ENCODE peak calls at places on chromosome 22, in ten cellular contexts. B is Daoy; Y is RKO; H is activated naive CD8-positive, alpha-beta T cell treated with anti-CD3 and anti-CD28 coated beads, Interleukin-2, amount 50 U/mL, for 16 hours; J is T-helper 9 cell; Z is NCI-H1092 treated with DMSO at 0.1 percent for 48 hours; U is CD4-positive, CD25-positive, alpha-beta regulatory T cell; X is cardiac fibroblast; M is natural killer cell; C is RWPE1. O is an unnamed sample.

GRCh38 chr22:40030757-40031092 is 36.0 kb downstream of the FAM83F start:
- DNase-seq in B (no peak), Y (no peak), H (no peak), J (no peak), Z (no peak), U (peak), X (no peak), M (no peak), C (no peak), O (no peak)

GRCh38 chr22:19543970-19544708 is 19.9 kb upstream of the CLDN5 start:
- DNase-seq in B (no peak), Y (no peak), H (no peak), J (no peak), Z (no peak), U (no peak), X (no peak), M (no peak), C (no peak), O (no peak)

GRCh38 chr22:49764151-49764581 is 63.5 kb downstream of the BRD1 start:
- DNase-seq in B (no peak), Y (no peak), H (no peak), J (no peak), Z (no peak), U (no peak), X (no peak), M (peak), C (no peak), O (no peak)

GRCh38 chr22:19797631-19798319 is 37.2 kb downstream of the TBX1 start:
- DNase-seq in B (no peak), Y (no peak), H (no peak), J (no peak), Z (no peak), U (no peak), X (no peak), M (no peak), C (no peak), O (no peak)

GRCh38 chr22:22098457-22099193 is 116.0 kb upstream of the TOP3B start:
- DNase-seq in B (no peak), Y (no peak), H (no peak), J (no peak), Z (no peak), U (no peak), X (no peak), M (no peak), C (no peak), O (no peak)

GRCh38 chr22:27833803-27834202 is 32.2 kb upstream of the MN1 start:
- DNase-seq in B (no peak), Y (no peak), H (no peak), J (no peak), Z (no peak), U (no peak), X (no peak), M (no peak), C (no peak), O (no peak)

GRCh38 chr22:50314081-50314454 is 6.6 kb upstream of the PLXNB2 start:
- DNase-seq in B (no peak), Y (no peak), H (no peak), J (no peak), Z (no peak), U (no peak), X (no peak), M (no peak), C (no peak), O (no peak)

GRCh38 chr22:30864441-30865420 is 103.8 kb downstream of the MORC2 start:
- DNase-seq in B (no peak), Y (no peak), H (no peak), J (no peak), Z (no peak), U (no peak), X (no peak), M (no peak), C (no peak), O (no peak)

GRCh38 chr22:17754233-17754925 is 19.9 kb downstream of the BID start:
- DNase-seq in B (no peak), Y (no peak), H (no peak), J (no peak), Z (no peak), U (peak), X (no peak), M (no peak), C (no peak), O (no peak)

GRCh38 chr22:22926359-22927195 is 39.0 kb downstream of the IGLL5 start:
- DNase-seq in B (no peak), Y (no peak), H (no peak), J (no peak), Z (no peak), U (peak), X (no peak), M (no peak), C (no peak), O (no peak)

GRCh38 chr22:30485362-30485988 is 13.7 kb upstream of the SEC14L3 start:
- DNase-seq in B (peak), Y (peak), H (peak), J (peak), Z (peak), U (peak), X (peak), M (peak), C (peak), O (peak)

GRCh38 chr22:29041408-29041807 is 20.2 kb downstream of the C22orf31 start:
- DNase-seq in B (peak), Y (no peak), H (no peak), J (no peak), Z (no peak), U (no peak), X (peak), M (no peak), C (no peak), O (no peak)

GRCh38 chr22:27242917-27243589 is 558.5 kb downstream of the MN1 start:
- DNase-seq in B (no peak), Y (no peak), H (no peak), J (no peak), Z (no peak), U (no peak), X (no peak), M (no peak), C (no peak), O (no peak)

GRCh38 chr22:19060356-19061009 is 61.7 kb downstream of the DGCR2 start:
- DNase-seq in B (peak), Y (no peak), H (no peak), J (no peak), Z (no peak), U (no peak), X (no peak), M (no peak), C (peak), O (no peak)

GRCh38 chr22:20115691-20116375 is at the start of gene RANBP1:
- DNase-seq in B (no peak), Y (peak), H (no peak), J (no peak), Z (no peak), U (no peak), X (no peak), M (no peak), C (no peak), O (no peak)

GRCh38 chr22:38733329-38734202 is 22.2 kb downstream of the SUN2 start:
- DNase-seq in B (peak), Y (no peak), H (no peak), J (peak), Z (peak), U (peak), X (peak), M (no peak), C (peak), O (no peak)

GRCh38 chr22:40244586-40244985 is 66.9 kb downstream of the TNRC6B start:
- DNase-seq in B (no peak), Y (no peak), H (no peak), J (no peak), Z (no peak), U (no peak), X (no peak), M (no peak), C (no peak), O (no peak)

GRCh38 chr22:39405346-39406085 is 5.9 kb downstream of the TAB1 start:
- DNase-seq in B (no peak), Y (no peak), H (no peak), J (no peak), Z (no peak), U (no peak), X (peak), M (no peak), C (no peak), O (no peak)

GRCh38 chr22:26322179-26322905 is 106.7 kb upstream of the ASPHD2 start:
- DNase-seq in B (peak), Y (peak), H (no peak), J (no peak), Z (no peak), U (no peak), X (peak), M (no peak), C (peak), O (peak)

GRCh38 chr22:49553076-49553475 is 274.6 kb downstream of the BRD1 start:
- DNase-seq in B (no peak), Y (no peak), H (no peak), J (no peak), Z (no peak), U (no peak), X (no peak), M (no peak), C (no peak), O (no peak)

GRCh38 chr22:46045459-46046298 is 68.7 kb upstream of the WNT7B start:
- DNase-seq in B (no peak), Y (no peak), H (no peak), J (no peak), Z (no peak), U (no peak), X (no peak), M (no peak), C (no peak), O (no peak)

GRCh38 chr22:46049726-46050450 is 72.9 kb upstream of the WNT7B start:
- DNase-seq in B (no peak), Y (no peak), H (no peak), J (no peak), Z (no peak), U (no peak), X (no peak), M (no peak), C (no peak), O (no peak)

GRCh38 chr22:44316393-44317162 is 3.8 kb upstream of the SHISAL1 start:
- DNase-seq in B (no peak), Y (no peak), H (no peak), J (no peak), Z (no peak), U (no peak), X (no peak), M (no peak), C (no peak), O (no peak)

GRCh38 chr22:25447689-25448434 is 116.6 kb upstream of the GRK3 start:
- DNase-seq in B (peak), Y (peak), H (peak), J (peak), Z (peak), U (peak), X (peak), M (peak), C (peak), O (peak)

GRCh38 chr22:21937041-21937820 is 15.4 kb downstream of the PPM1F start:
- DNase-seq in B (no peak), Y (no peak), H (no peak), J (no peak), Z (no peak), U (no peak), X (peak), M (no peak), C (no peak), O (no peak)

GRCh38 chr22:37561209-37562048 is 1.1 kb downstream of the CDC42EP1 start:
- DNase-seq in B (peak), Y (peak), H (peak), J (peak), Z (peak), U (peak), X (peak), M (peak), C (peak), O (peak)

GRCh38 chr22:27185903-27186302 is 528.5 kb downstream of the MIAT start:
- DNase-seq in B (no peak), Y (no peak), H (no peak), J (no peak), Z (no peak), U (no peak), X (no peak), M (no peak), C (no peak), O (no peak)

O was measured in kidney glomerular epithelial cell.